ENCODE peak calls at places on chromosome 13, in nine cellular contexts. U, I, R, T, N, F, X, H and D are unnamed samples.
A peak's percentile ranks its signal among the peaks of the same experiment; 100 is the strongest.

GRCh38 chr13:88068316-88068715 is 397.1 kb downstream of the SLITRK5 start:
- DNase-seq in T (no peak), X (no peak), F (no peak), R (no peak), H (no peak), N (no peak), U (no peak), I (no peak), D (no peak)

GRCh38 chr13:112134150-112135075 is 67.5 kb downstream of the SOX1 start:
- DNase-seq in T (no peak), F (no peak), U (peak; percentile 19), R (no peak), I (no peak), N (no peak), H (peak; percentile 38), X (no peak), D (peak; percentile 25)

GRCh38 chr13:52830946-52831345 is 17.5 kb downstream of the PCDH8 start:
- DNase-seq in H (no peak), T (no peak), U (no peak), N (no peak), R (no peak), I (no peak), X (no peak), F (no peak), D (no peak)

GRCh38 chr13:36382030-36382429 is 35.8 kb upstream of the SPART start:
- DNase-seq in X (no peak), H (no peak), N (no peak), T (no peak), U (no peak), R (no peak), F (no peak), I (no peak), D (no peak)

GRCh38 chr13:104327217-104327616 is 1261.0 kb upstream of the SLC10A2 start:
- DNase-seq in R (no peak), X (no peak), I (no peak), N (no peak), T (no peak), H (no peak), U (no peak), F (no peak), D (no peak)

GRCh38 chr13:114144606-114145244 is 12.3 kb upstream of the RASA3 start:
- DNase-seq in I (peak; percentile 14), F (no peak), H (no peak), U (no peak), N (no peak), R (no peak), X (no peak), T (peak; percentile 6), D (peak; percentile 35)

GRCh38 chr13:50686547-50686946 is 156.9 kb downstream of the DLEU7 start:
- DNase-seq in I (no peak), F (peak; percentile 9), U (no peak), H (no peak), N (no peak), T (no peak), X (no peak), R (no peak), D (no peak)

GRCh38 chr13:74098077-74098476 is 36.1 kb downstream of the KLF12 start:
- DNase-seq in I (no peak), F (no peak), H (no peak), U (no peak), N (no peak), T (no peak), R (no peak), X (no peak), D (no peak)

GRCh38 chr13:93262729-93263128 is 36.1 kb downstream of the GPC6 start:
- DNase-seq in H (no peak), I (no peak), F (no peak), R (no peak), N (no peak), X (no peak), U (no peak), T (no peak), D (no peak)

GRCh38 chr13:108437496-108437895 is 168.0 kb downstream of the TNFSF13B start:
- DNase-seq in F (no peak), R (no peak), I (no peak), H (no peak), X (no peak), N (no peak), U (no peak), T (no peak), D (no peak)

GRCh38 chr13:93959796-93960533 is 519.5 kb downstream of the DCT start:
- DNase-seq in F (no peak), T (no peak), N (no peak), U (no peak), H (no peak), R (no peak), X (no peak), I (no peak), D (no peak)

GRCh38 chr13:44662515-44662914 is 86.4 kb upstream of the TSC22D1 start:
- DNase-seq in N (no peak), F (no peak), H (no peak), X (no peak), I (no peak), T (no peak), R (no peak), U (no peak), D (no peak)

GRCh38 chr13:51607165-51607564 is 22.9 kb downstream of the WDFY2 start:
- DNase-seq in R (no peak), H (no peak), T (no peak), X (no peak), F (no peak), U (no peak), I (no peak), N (no peak), D (no peak)

GRCh38 chr13:31452525-31452924 is 252.8 kb downstream of the B3GLCT start:
- DNase-seq in F (no peak), U (no peak), T (no peak), I (no peak), N (peak; percentile 31), X (no peak), R (no peak), H (no peak), D (no peak)

GRCh38 chr13:113724780-113725315 is 34.2 kb upstream of the TMEM255B start:
- DNase-seq in H (peak; percentile 94), R (peak; percentile 96), X (peak; percentile 85), T (peak; percentile 73), U (peak; percentile 72), F (peak; percentile 83), I (peak; percentile 79), N (peak; percentile 83), D (peak; percentile 79)

GRCh38 chr13:70390064-70390463 is 281.8 kb upstream of the KLHL1 start:
- DNase-seq in N (no peak), T (no peak), U (no peak), H (no peak), F (no peak), X (no peak), R (no peak), I (no peak), D (no peak)

GRCh38 chr13:28475916-28476725 is 18.8 kb downstream of the FLT1 start:
- DNase-seq in X (no peak), H (no peak), R (no peak), N (no peak), T (no peak), I (no peak), F (no peak), U (no peak), D (no peak)

GRCh38 chr13:46552888-46553520 is at the start of gene LRCH1:
- DNase-seq in T (peak; percentile 93), R (peak; percentile 97), F (peak; percentile 83), I (peak; percentile 95), U (peak; percentile 90), X (peak; percentile 91), H (peak; percentile 98), N (peak; percentile 89), D (peak; percentile 87)
- TF ChIP-seq POLR2AphosphoS5 in T (peak; percentile 76), R (peak; percentile 67), F (no peak), I (peak; percentile 70), U (peak; percentile 64), X (no peak), H (peak; percentile 84), N (peak; percentile 54), D (peak; percentile 12)

DNA sequence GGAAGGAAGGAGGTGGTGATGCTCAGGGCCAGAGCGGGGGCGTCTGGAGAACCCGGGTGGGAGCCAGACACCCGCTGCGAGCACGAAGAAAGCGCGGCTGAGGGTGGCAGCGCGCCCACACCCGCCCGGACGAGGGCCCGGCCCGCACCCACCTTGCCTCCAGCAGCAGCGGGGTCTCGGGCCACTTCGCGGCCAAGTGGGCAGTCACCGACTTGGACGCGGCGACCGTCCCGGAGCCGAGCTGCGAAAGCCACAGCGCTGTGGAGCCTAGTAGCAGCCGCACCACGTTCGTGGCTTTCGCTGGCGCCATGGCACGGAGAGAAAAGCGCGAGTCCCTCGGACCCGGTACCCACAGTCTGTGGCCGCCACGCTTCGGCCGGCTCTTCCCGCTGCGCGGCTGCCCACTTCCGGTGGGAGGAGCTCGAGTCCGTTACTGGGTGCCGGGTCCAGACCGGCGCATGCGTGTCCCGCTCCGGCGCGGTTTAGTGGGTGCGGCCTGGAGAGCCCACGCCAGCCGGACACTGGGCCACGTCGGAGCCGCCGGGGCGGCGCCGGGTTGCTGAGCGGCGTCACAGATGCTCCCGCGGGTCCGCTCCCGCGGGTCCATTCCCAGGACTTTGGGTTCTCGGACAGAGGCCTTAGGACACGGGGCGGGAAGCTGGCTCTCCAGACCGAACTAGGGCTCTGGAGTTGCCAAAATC is at the start of gene UGGT2:
- DNase-seq in U (peak; percentile 97), T (peak; percentile 97), I (peak; percentile 98), F (peak; percentile 92), R (peak; percentile 99), N (peak; percentile 90), H (peak; percentile 94), X (peak; percentile 96), D (peak; percentile 93)
- TF ChIP-seq POLR2AphosphoS5 in U (peak; percentile 93), T (peak; percentile 75), I (peak; percentile 88), F (peak; percentile 84), R (peak; percentile 77), N (peak; percentile 96), H (peak; percentile 91), X (peak; percentile 24), D (peak; percentile 76)

GRCh38 chr13:40192516-40193257 is 473.8 kb downstream of the FOXO1 start:
- DNase-seq in U (no peak), H (no peak), X (peak; percentile 68), F (no peak), I (no peak), T (no peak), N (no peak), R (no peak), D (no peak)

GRCh38 chr13:40189885-40190655 is 476.4 kb downstream of the FOXO1 start:
- DNase-seq in R (no peak), X (no peak), T (no peak), H (no peak), I (peak; percentile 73), N (no peak), U (no peak), F (no peak), D (no peak)

GRCh38 chr13:40191186-40191980 is 475.1 kb downstream of the FOXO1 start:
- DNase-seq in N (no peak), X (no peak), F (no peak), U (no peak), I (no peak), R (no peak), H (no peak), T (no peak), D (peak; percentile 55)

GRCh38 chr13:40189426-40189825 is 477.0 kb downstream of the FOXO1 start:
- DNase-seq in H (no peak), N (no peak), U (no peak), I (no peak), R (no peak), X (no peak), F (no peak), T (no peak), D (no peak)

GRCh38 chr13:40190656-40191100 is 475.8 kb downstream of the FOXO1 start:
- DNase-seq in N (no peak), T (peak; percentile 58), F (no peak), X (no peak), R (no peak), H (peak; percentile 93), U (peak; percentile 50), I (peak; percentile 74), D (no peak)
- TF ChIP-seq POLR2AphosphoS5 in N (no peak), T (no peak), F (no peak), X (peak; percentile 48), R (no peak), H (no peak), U (peak; percentile 38), I (peak; percentile 42), D (no peak)

GRCh38 chr13:21014666-21015170 is 46.7 kb downstream of the LATS2 start:
- DNase-seq in I (peak; percentile 78), F (no peak), R (no peak), N (no peak), T (no peak), U (no peak), H (no peak), X (no peak), D (no peak)
- TF ChIP-seq POLR2AphosphoS5 in I (peak; percentile 79), F (no peak), R (no peak), N (no peak), T (peak; percentile 24), U (peak; percentile 47), H (peak; percentile 49), X (no peak), D (no peak)